ENCODE peak calls at places on chromosomes 5 and 9, in four cellular contexts. P is K562, C is HL-60, J is GM12878. O is an unnamed sample.
A peak's percentile ranks its signal among the peaks of the same experiment; 100 is the strongest.

GRCh38 chr5:123690821-123691220 is 178.8 kb downstream of the CSNK1G3 start:
- DNase-seq in J (no peak), C (no peak), P (no peak), O (no peak)

GRCh38 chr5:56580864-56581263 is 234.5 kb upstream of the MAP3K1 start:
- DNase-seq in J (no peak), C (no peak), P (no peak), O (no peak)

GRCh38 chr5:95440825-95441224 is 49.7 kb downstream of the FAM81B start:
- DNase-seq in C (no peak), P (no peak), J (no peak), O (no peak)

GRCh38 chr5:115392611-115393010 is 96.2 kb upstream of the CCDC112 start:
- DNase-seq in C (no peak), P (no peak), J (no peak), O (no peak)

GRCh38 chr9:72006481-72006880 is 53.9 kb downstream of the C9orf57 start:
- DNase-seq in C (no peak), P (no peak), J (no peak), O (no peak)

GRCh38 chr5:171477101-171477500 is 57.7 kb downstream of the FGF18 start:
- DNase-seq in C (no peak), J (no peak), P (peak; percentile 62), O (no peak)

GRCh38 chr5:103057208-103058130 is 62.5 kb downstream of the GIN1 start:
- DNase-seq in P (no peak), C (no peak), J (no peak), O (no peak)

GRCh38 chr9:129311638-129312037 is 133.6 kb upstream of the IER5L start:
- DNase-seq in C (no peak), J (no peak), P (no peak), O (no peak)

GRCh38 chr9:20526500-20527319 is 95.6 kb downstream of the MLLT3 start:
- DNase-seq in C (no peak), J (peak; percentile 28), P (no peak), O (no peak)

GRCh38 chr9:98654247-98654646 is 54.5 kb downstream of the GABBR2 start:
- DNase-seq in J (no peak), C (no peak), P (no peak), O (no peak)

GRCh38 chr5:123665822-123666371 is 153.9 kb downstream of the CSNK1G3 start:
- DNase-seq in J (no peak), P (no peak), C (no peak), O (no peak)

GRCh38 chr5:33649801-33650482 is 209.2 kb downstream of the TARS1 start:
- DNase-seq in P (no peak), J (no peak), C (no peak), O (no peak)

GRCh38 chr5:131224387-131225191 is 39.3 kb upstream of the CDC42SE2 start:
- DNase-seq in C (no peak), J (peak; percentile 96), P (no peak), O (no peak)

GRCh38 chr9:73073337-73074175 is 78.1 kb upstream of the ANXA1 start:
- DNase-seq in J (no peak), P (no peak), C (no peak), O (no peak)

DNA sequence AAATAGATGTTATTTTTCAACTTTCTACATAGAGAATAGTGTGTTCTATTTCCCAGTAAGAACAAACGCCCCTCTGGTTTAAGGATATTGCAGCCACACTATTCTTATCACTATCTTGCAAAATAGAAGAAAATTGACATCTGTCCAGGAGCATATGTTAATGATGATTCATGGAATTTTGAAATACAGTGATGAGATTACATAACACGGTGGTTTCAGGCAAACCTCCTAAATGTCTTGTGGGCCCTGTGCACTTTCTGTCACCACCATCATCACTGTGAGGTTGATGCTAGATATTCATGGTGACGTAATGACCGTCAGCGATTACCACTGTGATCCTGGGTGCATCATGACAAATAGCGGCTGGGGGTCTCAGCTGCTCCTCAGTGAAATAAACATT is 48.1 kb downstream of the CFAP90 start:
- DNase-seq in P (no peak), C (peak; percentile 80), J (no peak), O (no peak)
- TF ChIP-seq SPI1 in P (no peak), C (no peak), J (no peak), O (no peak)

GRCh38 chr9:101307524-101308213 is 77.1 kb downstream of the BAAT start:
- DNase-seq in P (no peak), C (no peak), J (no peak), O (no peak)

GRCh38 chr9:101311759-101312420 is 72.9 kb downstream of the BAAT start:
- DNase-seq in J (peak; percentile 23), P (peak; percentile 59), C (peak; percentile 17), O (peak; percentile 7)

GRCh38 chr9:101309139-101309538 is 75.7 kb downstream of the BAAT start:
- DNase-seq in P (no peak), J (no peak), C (no peak), O (no peak)

GRCh38 chr9:101312661-101313060 is 72.1 kb downstream of the BAAT start:
- DNase-seq in C (no peak), P (no peak), J (no peak), O (no peak)

DNA sequence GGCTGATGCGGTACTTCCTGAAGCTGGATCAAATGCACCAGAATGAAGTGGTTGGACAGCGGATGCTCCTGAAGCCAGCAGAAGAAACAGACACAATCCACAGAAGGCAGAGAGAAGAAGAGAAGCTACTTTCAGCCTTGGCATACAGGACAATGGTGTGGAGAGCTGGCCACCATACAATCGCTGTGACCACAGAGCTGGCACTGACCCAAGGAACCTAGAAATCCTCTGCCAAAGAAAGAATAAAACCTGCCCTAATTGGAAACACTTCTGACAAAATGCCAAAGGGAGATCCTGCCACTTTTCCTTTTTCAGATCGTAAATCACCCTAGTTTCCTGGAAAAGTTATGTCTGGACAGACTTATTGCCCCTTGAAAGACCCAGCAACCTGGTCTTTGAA is 77.8 kb downstream of the BAAT start:
- DNase-seq in P (no peak), J (no peak), C (no peak), O (no peak)
- TF ChIP-seq SPI1 in P (no peak), J (no peak), C (no peak), O (no peak)

DNA sequence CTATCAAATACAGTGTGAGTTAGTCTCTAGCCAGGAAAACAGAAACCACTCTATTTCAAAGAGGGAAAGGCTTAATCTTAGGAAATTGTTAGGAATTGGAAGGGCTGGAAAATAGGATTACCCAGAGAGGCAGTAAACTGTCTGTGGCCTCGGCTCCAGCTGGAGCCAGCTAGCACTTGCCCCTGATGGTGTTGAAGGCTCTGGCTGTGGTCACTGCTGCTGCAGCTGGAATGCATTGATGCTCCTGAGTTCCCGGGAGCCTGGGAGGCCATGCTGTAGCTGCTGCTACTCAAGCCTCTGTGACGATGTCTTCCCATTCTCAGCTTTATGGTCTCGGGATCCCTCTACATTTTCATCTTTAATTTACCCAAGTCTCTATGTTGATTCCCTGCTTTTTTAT is 29.6 kb downstream of the RAD23B start:
- DNase-seq in C (no peak), P (no peak), J (no peak), O (no peak)
- TF ChIP-seq SPI1 in C (no peak), P (no peak), J (no peak), O (no peak)

GRCh38 chr9:116493183-116493582 is 193.9 kb upstream of the TRIM32 start:
- DNase-seq in C (no peak), J (no peak), P (no peak), O (no peak)
- TF ChIP-seq SPI1 in C (no peak), J (no peak), P (no peak), O (no peak)

GRCh38 chr9:137009217-137009616 is 12.8 kb upstream of the CLIC3 start:
- DNase-seq in J (no peak), C (no peak), P (no peak), O (no peak)

GRCh38 chr9:137007816-137008270 is 11.5 kb upstream of the CLIC3 start:
- DNase-seq in J (no peak), C (no peak), P (no peak), O (no peak)

GRCh38 chr9:137006116-137007003 is 10.0 kb upstream of the CLIC3 start:
- DNase-seq in P (no peak), C (no peak), J (no peak), O (no peak)

GRCh38 chr9:137008312-137008711 is 11.9 kb upstream of the CLIC3 start:
- DNase-seq in C (no peak), J (no peak), P (no peak), O (no peak)

DNA sequence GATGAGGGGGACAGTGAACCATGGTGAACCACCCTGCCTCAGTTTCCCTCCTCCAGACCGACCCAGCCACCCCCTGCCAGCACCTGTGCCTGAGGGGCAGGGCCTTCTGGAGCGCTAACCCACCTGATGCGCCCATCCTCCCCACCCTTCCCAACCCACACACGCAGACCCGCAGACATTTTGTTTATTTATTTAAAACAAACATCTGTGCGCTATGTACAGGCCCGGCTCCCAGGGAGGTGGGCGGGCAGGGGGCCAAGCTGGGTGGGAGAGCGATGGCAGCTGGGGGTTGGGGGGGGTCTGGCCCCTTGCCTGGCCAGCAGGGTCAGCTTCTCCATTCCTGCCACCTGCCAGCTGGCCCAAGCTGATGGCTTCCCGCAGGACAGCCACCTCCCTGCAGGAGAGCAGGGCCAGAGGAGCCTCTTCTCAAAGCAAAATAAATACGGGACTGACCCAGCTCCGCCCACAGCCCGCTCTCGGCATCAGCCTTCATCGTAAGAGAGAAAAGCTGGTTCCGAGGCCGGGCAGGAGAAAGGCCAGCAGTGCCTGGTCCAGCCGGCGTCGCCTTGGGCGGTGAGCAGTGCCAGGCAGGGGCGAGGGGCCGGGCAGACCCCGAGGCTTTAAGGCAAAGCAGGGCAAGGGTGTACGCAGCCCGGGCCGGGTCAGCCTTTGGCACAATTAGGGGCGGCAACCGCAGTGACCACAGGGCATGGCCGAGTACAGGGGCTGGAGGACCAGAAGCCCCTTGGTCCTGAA is 10.9 kb upstream of the CLIC3 start:
- DNase-seq in J (no peak), P (no peak), C (no peak), O (no peak)
- TF ChIP-seq SPI1 in J (no peak), P (no peak), C (no peak), O (no peak)